ENCODE peak calls at places on chromosomes 13 and 19, in eight cellular contexts. G is astrocyte of the spinal cord; C is aorta; K is IMR-90; B is mucosa of descending colon; Y is CD8-positive, alpha-beta T cell; J is fibroblast of lung; O is thoracic aorta. M is an unnamed sample.

GRCh38 chr13:100210966-100211710 is 122.2 kb downstream of the PCCA start:
- DNase-seq in C (no peak), B (no peak), G (peak), J (no peak), Y (no peak), O (no peak), K (peak), M (no peak)

GRCh38 chr13:113074876-113075275 is 30.7 kb upstream of the F7 start:
- DNase-seq in O (no peak), K (no peak), Y (no peak), B (no peak), G (no peak), C (peak), J (no peak), M (no peak)

GRCh38 chr13:43079392-43079931 is 56.1 kb downstream of the DNAJC15 start:
- DNase-seq in J (no peak), B (no peak), G (no peak), O (no peak), K (no peak), C (no peak), Y (no peak), M (no peak)

GRCh38 chr13:51916962-51917361 is 55.2 kb downstream of the CCDC70 start:
- DNase-seq in G (no peak), B (no peak), J (no peak), K (no peak), Y (no peak), O (no peak), C (no peak), M (no peak)

GRCh38 chr19:44756089-44756562 is 7.6 kb downstream of the BCL3 start:
- DNase-seq in Y (no peak), J (no peak), K (no peak), O (no peak), C (no peak), B (peak), G (no peak), M (peak)

GRCh38 chr19:13058951-13059660 is 43.6 kb downstream of the LYL1 start:
- DNase-seq in G (no peak), Y (no peak), C (no peak), O (no peak), K (no peak), B (no peak), J (no peak), M (no peak)

GRCh38 chr19:39474139-39474620 is 6.5 kb upstream of the TIMM50 start:
- DNase-seq in G (peak), K (peak), B (peak), Y (peak), J (peak), O (no peak), C (no peak), M (peak)

GRCh38 chr19:6802336-6803035 is 30.0 kb downstream of the VAV1 start:
- DNase-seq in C (peak), B (peak), J (no peak), G (no peak), K (no peak), O (no peak), Y (peak), M (no peak)

GRCh38 chr13:32443111-32443510 is 15.2 kb upstream of the N4BP2L1 start:
- DNase-seq in B (peak), J (peak), G (no peak), O (no peak), C (no peak), Y (peak), K (peak), M (no peak)

GRCh38 chr13:42696191-42696590 is 85.2 kb upstream of the FAM216B start:
- DNase-seq in C (no peak), G (peak), K (peak), B (no peak), J (peak), O (no peak), Y (no peak), M (no peak)

GRCh38 chr13:42807236-42807635 is 25.9 kb downstream of the FAM216B start:
- DNase-seq in C (no peak), B (no peak), Y (no peak), G (peak), J (no peak), O (no peak), K (peak), M (no peak)

GRCh38 chr13:73000027-73000674 is 58.7 kb upstream of the KLF5 start:
- DNase-seq in J (no peak), K (peak), Y (no peak), B (no peak), G (peak), C (no peak), O (no peak), M (no peak)

GRCh38 chr19:6069268-6069771 is 41.0 kb downstream of the RFX2 start:
- DNase-seq in G (no peak), C (no peak), K (no peak), Y (no peak), O (no peak), J (no peak), B (no peak), M (no peak)

GRCh38 chr13:112831196-112831595 is 137.8 kb upstream of the MCF2L start:
- DNase-seq in C (no peak), G (no peak), O (no peak), Y (no peak), K (no peak), J (no peak), B (no peak), M (no peak)

GRCh38 chr19:38910488-38910887 is 1.5 kb downstream of the CCER2 start:
- DNase-seq in K (no peak), C (no peak), Y (no peak), O (no peak), J (no peak), G (no peak), B (no peak), M (no peak)

GRCh38 chr19:45468159-45468651 is 409 bp downstream of the FOSB start:
- DNase-seq in O (no peak), G (no peak), B (peak), C (peak), Y (peak), K (no peak), J (no peak), M (peak)

GRCh38 chr19:1626417-1627010 is 21.3 kb upstream of the UQCR11 start:
- DNase-seq in O (no peak), J (no peak), Y (no peak), C (no peak), B (no peak), G (peak), K (no peak), M (no peak)

GRCh38 chr13:49587311-49587847 is 2.0 kb upstream of the RCBTB1 start:
- DNase-seq in O (no peak), J (peak), C (no peak), G (no peak), B (no peak), Y (no peak), K (peak), M (no peak)

GRCh38 chr13:94673841-94674240 is 38.5 kb downstream of the SOX21 start:
- DNase-seq in O (no peak), G (no peak), K (no peak), Y (no peak), B (no peak), C (no peak), J (no peak), M (no peak)

DNA sequence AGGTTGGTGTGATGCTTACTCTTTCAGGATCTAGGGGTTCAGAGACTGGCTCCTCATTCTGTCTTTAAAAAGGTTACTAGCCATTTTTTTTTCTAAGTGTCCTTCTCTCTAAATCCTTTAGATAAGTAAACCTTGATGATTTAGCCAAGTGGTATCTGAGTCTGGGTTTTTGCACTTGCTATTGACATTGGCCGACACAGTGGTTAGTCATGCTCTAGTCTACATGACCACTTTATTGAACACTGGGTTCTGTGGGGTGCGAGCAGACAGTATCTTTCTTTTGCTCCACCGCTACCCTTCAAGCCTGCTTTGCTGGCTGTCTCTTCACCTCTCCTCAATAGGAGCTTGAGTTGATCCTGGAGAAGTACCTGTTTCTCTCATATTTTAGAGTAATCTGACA is 6.2 kb upstream of the NUP58 start:
- DNase-seq in G (no peak), J (no peak), C (no peak), O (no peak), B (no peak), Y (no peak), K (peak), M (no peak)
- H3K4me3 ChIP-seq in G (no peak), J (no peak), C (no peak), O (no peak), B (no peak), Y (no peak), K (no peak), M (no peak)

DNA sequence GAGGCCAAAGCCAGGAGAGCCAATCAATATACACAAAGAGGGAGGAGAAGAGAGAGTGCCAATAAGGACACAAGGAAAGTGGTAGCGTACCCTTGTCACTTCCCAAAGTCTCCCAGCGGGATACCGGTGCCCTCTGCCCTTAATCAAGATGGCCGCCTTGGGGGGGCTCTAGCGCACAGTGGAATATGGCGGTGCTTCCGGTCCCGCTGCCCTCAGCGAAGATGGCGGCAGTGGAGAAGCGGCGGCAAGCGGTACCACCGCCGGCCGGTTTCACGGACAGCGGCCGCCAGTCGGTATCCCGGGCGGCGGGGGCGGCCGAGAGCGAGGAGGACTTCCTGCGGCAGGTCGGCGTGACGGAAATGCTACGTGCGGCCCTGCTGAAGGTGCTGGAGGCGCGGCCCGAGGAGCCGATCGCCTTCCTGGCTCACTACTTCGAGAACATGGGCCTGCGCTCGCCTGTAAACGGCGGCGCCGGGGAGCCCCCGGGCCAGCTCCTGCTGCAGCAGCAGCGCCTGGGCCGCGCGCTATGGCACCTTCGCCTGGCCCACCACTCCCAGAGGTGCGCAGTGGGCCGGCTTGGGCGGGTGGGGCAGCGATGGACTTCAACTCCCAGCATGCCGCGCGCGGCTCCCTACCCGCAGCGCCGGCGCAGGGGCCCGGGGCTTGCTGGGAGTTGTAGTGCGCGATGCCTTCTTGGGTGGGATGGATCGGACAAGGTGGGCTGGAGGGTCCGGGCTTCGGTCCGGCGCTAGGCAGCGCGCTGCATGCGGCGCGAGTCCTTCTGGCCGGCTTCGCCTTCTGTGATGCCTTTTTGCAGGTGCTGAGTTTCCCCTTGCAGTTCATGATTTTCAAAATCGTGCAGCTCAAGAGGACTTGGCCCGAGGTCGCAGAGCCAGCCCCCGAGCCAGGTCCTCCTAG is at the start of gene TPGS1:
- DNase-seq in B (peak), O (no peak), J (peak), C (peak), G (peak), K (peak), Y (peak), M (peak)
- H3K4me3 ChIP-seq in B (peak), O (peak), J (peak), C (peak), G (peak), K (peak), Y (peak), M (peak)

GRCh38 chr13:27014406-27015359 is 156.9 kb downstream of the USP12 start:
- DNase-seq in C (no peak), K (no peak), J (peak), O (no peak), B (no peak), G (no peak), Y (no peak), M (no peak)
- H3K4me3 ChIP-seq in C (no peak), K (no peak), J (no peak), O (no peak), B (no peak), G (no peak), Y (no peak), M (no peak)

DNA sequence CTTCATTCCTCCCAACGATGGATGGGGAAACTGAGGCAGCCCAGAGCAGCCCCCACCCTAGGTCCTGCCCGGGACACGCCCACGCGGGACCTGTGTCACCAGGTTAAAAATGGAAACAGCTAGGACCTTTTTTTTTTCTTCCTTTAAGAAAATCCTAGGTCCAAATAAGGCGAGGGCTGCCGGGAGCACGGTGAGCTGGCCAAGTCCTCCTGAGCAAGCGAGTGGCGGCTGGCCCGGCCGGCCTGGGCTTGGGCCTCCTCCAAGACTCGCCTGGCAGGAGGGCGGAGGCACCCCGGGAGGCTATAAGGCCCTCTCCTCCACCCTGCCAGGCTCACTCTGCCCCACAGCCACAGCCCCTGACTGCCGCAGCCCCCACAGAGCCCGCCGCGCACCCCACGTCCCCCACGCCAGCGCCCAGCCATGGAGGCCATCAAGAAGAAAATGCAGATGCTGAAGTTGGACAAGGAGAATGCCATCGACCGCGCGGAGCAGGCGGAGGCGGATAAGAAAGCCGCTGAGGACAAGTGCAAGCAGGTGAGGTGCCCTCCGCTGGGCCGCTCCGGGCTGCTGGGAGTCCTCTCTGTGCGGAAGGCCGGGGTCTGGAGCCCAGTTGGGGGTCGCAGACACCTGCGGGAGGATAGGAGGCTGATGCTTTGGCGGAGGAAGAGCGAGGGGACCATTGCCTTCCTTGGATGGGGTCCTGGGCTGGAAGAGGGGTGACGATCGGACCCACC is 8.9 kb upstream of the TPM4 start:
- DNase-seq in K (peak), Y (no peak), B (peak), C (peak), J (peak), O (peak), G (peak), M (peak)
- H3K4me3 ChIP-seq in K (peak), Y (no peak), B (peak), C (peak), J (peak), O (peak), G (peak), M (peak)

GRCh38 chr19:18388328-18389094 is 2.6 kb downstream of the GDF15 start:
- DNase-seq in Y (peak), J (peak), O (peak), G (peak), C (peak), K (no peak), B (peak), M (peak)

GRCh38 chr19:18387395-18387794 is 1.4 kb downstream of the GDF15 start:
- DNase-seq in Y (no peak), G (no peak), K (no peak), C (no peak), J (peak), B (no peak), O (no peak), M (no peak)

GRCh38 chr19:18385675-18386542 is at the start of gene GDF15:
- DNase-seq in Y (no peak), B (peak), O (no peak), J (peak), C (peak), G (peak), K (peak), M (peak)

GRCh38 chr19:18385359-18385674 is 641 bp upstream of the GDF15 start:
- DNase-seq in G (no peak), C (no peak), J (no peak), B (no peak), Y (no peak), O (no peak), K (no peak), M (no peak)

GRCh38 chr19:18386543-18387251 is 739 bp downstream of the GDF15 start:
- DNase-seq in B (peak), J (peak), Y (no peak), K (peak), G (no peak), C (no peak), O (no peak), M (no peak)
- H3K4me3 ChIP-seq in B (peak), J (peak), Y (no peak), K (peak), G (peak), C (no peak), O (peak), M (peak)

GRCh38 chr13:26664942-26665341 is 95.6 kb downstream of the GPR12 start:
- DNase-seq in K (no peak), C (no peak), Y (no peak), G (no peak), B (no peak), J (no peak), O (no peak), M (no peak)
- H3K4me3 ChIP-seq in K (no peak), C (no peak), Y (no peak), G (no peak), B (no peak), J (no peak), O (no peak), M (no peak)

DNA sequence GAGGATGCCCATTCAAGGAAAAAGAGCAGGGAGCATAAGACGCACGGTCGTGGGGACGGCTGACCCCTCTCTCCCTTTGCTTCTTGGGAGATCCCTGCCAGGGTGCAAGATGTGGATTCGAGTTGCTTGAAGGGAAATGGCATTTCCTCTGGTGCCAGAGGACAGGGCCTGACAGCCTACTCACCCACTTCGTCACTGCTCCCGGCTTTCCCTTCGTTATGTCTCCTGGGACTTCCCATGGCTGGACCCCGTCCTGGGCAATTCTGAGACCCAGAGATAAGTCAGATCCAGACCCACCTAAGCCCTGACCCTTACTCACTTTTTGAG is 1.2 kb downstream of the TBC1D17 start:
- DNase-seq in O (no peak), Y (no peak), K (no peak), B (no peak), C (no peak), J (no peak), G (no peak), M (peak)
- H3K4me3 ChIP-seq in O (peak), Y (no peak), K (peak), B (no peak), C (no peak), J (peak), G (peak), M (peak)